ENCODE peak calls at places on chromosomes 1 and 21, in five cellular contexts. One of them, this sample, is unnamed.

GRCh38 chr1:82491301-82491986 is 690.7 kb downstream of the ADGRL2 start:
- DNase-seq in fibroblast of mammary gland: peak; percentile 17
- DNase-seq in BJ: peak; percentile 31
- DNase-seq in CD8-positive, alpha-beta T cell: no peak
- DNase-seq in fibroblast of the aortic adventitia: peak; percentile 12
- DNase-seq in this sample: no peak

GRCh38 chr1:204073837-204074273 is 940 bp downstream of the SOX13 start:
- DNase-seq in CD8-positive, alpha-beta T cell: no peak
- DNase-seq in fibroblast of mammary gland: peak; percentile 12
- DNase-seq in BJ: no peak
- DNase-seq in fibroblast of the aortic adventitia: peak; percentile 39
- DNase-seq in this sample: no peak

GRCh38 chr1:39886757-39887231 is 3.5 kb upstream of the TRIT1 start:
- DNase-seq in CD8-positive, alpha-beta T cell: no peak
- DNase-seq in fibroblast of the aortic adventitia: no peak
- DNase-seq in BJ: no peak
- DNase-seq in fibroblast of mammary gland: peak; percentile 17
- DNase-seq in this sample: no peak

GRCh38 chr21:38596264-38597042 is 98.2 kb upstream of the ERG start:
- DNase-seq in fibroblast of mammary gland: no peak
- DNase-seq in CD8-positive, alpha-beta T cell: no peak
- DNase-seq in BJ: no peak
- DNase-seq in fibroblast of the aortic adventitia: no peak
- DNase-seq in this sample: no peak

GRCh38 chr21:36337099-36337509 is 17.1 kb downstream of the MORC3 start:
- DNase-seq in fibroblast of mammary gland: peak; percentile 83
- DNase-seq in CD8-positive, alpha-beta T cell: no peak
- DNase-seq in fibroblast of the aortic adventitia: peak; percentile 75
- DNase-seq in BJ: no peak
- DNase-seq in this sample: no peak

GRCh38 chr1:199909137-199909536 is 118.4 kb upstream of the NR5A2 start:
- DNase-seq in CD8-positive, alpha-beta T cell: no peak
- DNase-seq in fibroblast of the aortic adventitia: no peak
- DNase-seq in fibroblast of mammary gland: no peak
- DNase-seq in BJ: no peak
- DNase-seq in this sample: no peak

GRCh38 chr1:60762176-60762575 is 320.2 kb upstream of the NFIA start:
- DNase-seq in fibroblast of the aortic adventitia: peak; percentile 56
- DNase-seq in BJ: no peak
- DNase-seq in CD8-positive, alpha-beta T cell: no peak
- DNase-seq in fibroblast of mammary gland: peak; percentile 79
- DNase-seq in this sample: no peak

GRCh38 chr1:41805771-41806471 is 112.8 kb downstream of the HIVEP3 start:
- DNase-seq in BJ: no peak
- DNase-seq in fibroblast of mammary gland: no peak
- DNase-seq in CD8-positive, alpha-beta T cell: peak; percentile 63
- DNase-seq in fibroblast of the aortic adventitia: no peak
- DNase-seq in this sample: no peak

GRCh38 chr21:27647921-27648320 is 681.0 kb upstream of the ADAMTS5 start:
- DNase-seq in BJ: no peak
- DNase-seq in CD8-positive, alpha-beta T cell: no peak
- DNase-seq in fibroblast of the aortic adventitia: peak; percentile 11
- DNase-seq in fibroblast of mammary gland: peak; percentile 35
- DNase-seq in this sample: no peak

GRCh38 chr1:220699044-220699443 is 8.9 kb downstream of the C1orf115 start:
- DNase-seq in fibroblast of the aortic adventitia: no peak
- DNase-seq in CD8-positive, alpha-beta T cell: no peak
- DNase-seq in BJ: no peak
- DNase-seq in fibroblast of mammary gland: no peak
- DNase-seq in this sample: no peak

GRCh38 chr1:180527270-180527669 is 24.9 kb upstream of the ACBD6 start:
- DNase-seq in CD8-positive, alpha-beta T cell: no peak
- DNase-seq in fibroblast of the aortic adventitia: peak; percentile 50
- DNase-seq in fibroblast of mammary gland: peak; percentile 48
- DNase-seq in BJ: no peak
- DNase-seq in this sample: no peak

GRCh38 chr1:72438270-72438669 is 155.9 kb upstream of the NEGR1 start:
- DNase-seq in BJ: no peak
- DNase-seq in fibroblast of mammary gland: peak; percentile 41
- DNase-seq in CD8-positive, alpha-beta T cell: no peak
- DNase-seq in fibroblast of the aortic adventitia: peak; percentile 29
- DNase-seq in this sample: no peak

GRCh38 chr1:67817319-67817718 is 15.9 kb downstream of the GNG12 start:
- DNase-seq in CD8-positive, alpha-beta T cell: no peak
- DNase-seq in fibroblast of the aortic adventitia: no peak
- DNase-seq in fibroblast of mammary gland: no peak
- DNase-seq in BJ: no peak
- DNase-seq in this sample: no peak

GRCh38 chr1:15352122-15352957 is 57.3 kb upstream of the EFHD2 start:
- DNase-seq in BJ: no peak
- DNase-seq in CD8-positive, alpha-beta T cell: peak; percentile 40
- DNase-seq in fibroblast of the aortic adventitia: peak; percentile 71
- DNase-seq in fibroblast of mammary gland: peak; percentile 76
- DNase-seq in this sample: no peak

GRCh38 chr1:103101399-103101798 is 6.9 kb downstream of the COL11A1 start:
- DNase-seq in fibroblast of the aortic adventitia: no peak
- DNase-seq in BJ: no peak
- DNase-seq in CD8-positive, alpha-beta T cell: no peak
- DNase-seq in fibroblast of mammary gland: no peak
- DNase-seq in this sample: no peak

GRCh38 chr1:163240705-163241104 is 38.0 kb upstream of the RGS5 start:
- DNase-seq in BJ: no peak
- DNase-seq in CD8-positive, alpha-beta T cell: no peak
- DNase-seq in fibroblast of mammary gland: no peak
- DNase-seq in fibroblast of the aortic adventitia: no peak
- DNase-seq in this sample: no peak

GRCh38 chr1:155126494-155127104 is 1.1 kb upstream of the EFNA1 start:
- DNase-seq in BJ: no peak
- DNase-seq in fibroblast of mammary gland: no peak
- DNase-seq in CD8-positive, alpha-beta T cell: peak; percentile 72
- DNase-seq in fibroblast of the aortic adventitia: peak; percentile 25
- DNase-seq in this sample: peak; percentile 90

GRCh38 chr1:204445860-204446412 is 34.3 kb upstream of the PPP1R15B start:
- DNase-seq in CD8-positive, alpha-beta T cell: peak; percentile 53
- DNase-seq in fibroblast of the aortic adventitia: peak; percentile 26
- DNase-seq in BJ: no peak
- DNase-seq in fibroblast of mammary gland: no peak
- DNase-seq in this sample: no peak

GRCh38 chr1:43282220-43283195 is 2.9 kb downstream of the C1orf210 start:
- DNase-seq in BJ: no peak
- DNase-seq in CD8-positive, alpha-beta T cell: no peak
- DNase-seq in fibroblast of the aortic adventitia: no peak
- DNase-seq in fibroblast of mammary gland: no peak
- DNase-seq in this sample: no peak

GRCh38 chr1:166852918-166853317 is 13.6 kb downstream of the POGK start:
- DNase-seq in fibroblast of mammary gland: no peak
- DNase-seq in CD8-positive, alpha-beta T cell: no peak
- DNase-seq in fibroblast of the aortic adventitia: no peak
- DNase-seq in BJ: no peak
- DNase-seq in this sample: no peak

GRCh38 chr21:45331521-45332257 is 44.0 kb upstream of the POFUT2 start:
- DNase-seq in fibroblast of the aortic adventitia: no peak
- DNase-seq in CD8-positive, alpha-beta T cell: no peak
- DNase-seq in fibroblast of mammary gland: no peak
- DNase-seq in BJ: no peak
- DNase-seq in this sample: no peak

GRCh38 chr1:54607821-54608220 is 15.5 kb downstream of the FAM151A start:
- DNase-seq in BJ: no peak
- DNase-seq in fibroblast of mammary gland: no peak
- DNase-seq in CD8-positive, alpha-beta T cell: no peak
- DNase-seq in fibroblast of the aortic adventitia: no peak
- DNase-seq in this sample: no peak

GRCh38 chr1:201020647-201021332 is 2.7 kb downstream of the KIF21B start:
- DNase-seq in CD8-positive, alpha-beta T cell: peak; percentile 49
- DNase-seq in fibroblast of mammary gland: no peak
- DNase-seq in fibroblast of the aortic adventitia: no peak
- DNase-seq in BJ: no peak
- DNase-seq in this sample: no peak

GRCh38 chr1:201022824-201023516 is 544 bp downstream of the KIF21B start:
- DNase-seq in CD8-positive, alpha-beta T cell: peak; percentile 37
- DNase-seq in fibroblast of the aortic adventitia: no peak
- DNase-seq in fibroblast of mammary gland: no peak
- DNase-seq in BJ: no peak
- DNase-seq in this sample: no peak

GRCh38 chr1:201022178-201022823 is 1.2 kb downstream of the KIF21B start:
- DNase-seq in CD8-positive, alpha-beta T cell: no peak
- DNase-seq in fibroblast of the aortic adventitia: no peak
- DNase-seq in BJ: no peak
- DNase-seq in fibroblast of mammary gland: no peak
- DNase-seq in this sample: no peak

GRCh38 chr1:201020040-201020591 is 3.4 kb downstream of the KIF21B start:
- DNase-seq in fibroblast of mammary gland: no peak
- DNase-seq in fibroblast of the aortic adventitia: no peak
- DNase-seq in CD8-positive, alpha-beta T cell: peak; percentile 51
- DNase-seq in BJ: no peak
- DNase-seq in this sample: no peak

GRCh38 chr1:201021333-201022177 is 2.0 kb downstream of the KIF21B start:
- DNase-seq in fibroblast of the aortic adventitia: no peak
- DNase-seq in CD8-positive, alpha-beta T cell: no peak
- DNase-seq in fibroblast of mammary gland: no peak
- DNase-seq in BJ: no peak
- DNase-seq in this sample: no peak
- TF ChIP-seq CTCF in fibroblast of the aortic adventitia: no peak
- TF ChIP-seq CTCF in CD8-positive, alpha-beta T cell: no peak
- TF ChIP-seq CTCF in fibroblast of mammary gland: no peak
- TF ChIP-seq CTCF in BJ: no peak
- TF ChIP-seq CTCF in this sample: no peak

GRCh38 chr21:18204931-18205330 is 39.7 kb upstream of the CHODL start:
- DNase-seq in fibroblast of the aortic adventitia: no peak
- DNase-seq in BJ: no peak
- DNase-seq in CD8-positive, alpha-beta T cell: no peak
- DNase-seq in fibroblast of mammary gland: no peak
- DNase-seq in this sample: no peak
- TF ChIP-seq CTCF in fibroblast of the aortic adventitia: no peak
- TF ChIP-seq CTCF in BJ: no peak
- TF ChIP-seq CTCF in CD8-positive, alpha-beta T cell: no peak
- TF ChIP-seq CTCF in fibroblast of mammary gland: no peak
- TF ChIP-seq CTCF in this sample: no peak

DNA sequence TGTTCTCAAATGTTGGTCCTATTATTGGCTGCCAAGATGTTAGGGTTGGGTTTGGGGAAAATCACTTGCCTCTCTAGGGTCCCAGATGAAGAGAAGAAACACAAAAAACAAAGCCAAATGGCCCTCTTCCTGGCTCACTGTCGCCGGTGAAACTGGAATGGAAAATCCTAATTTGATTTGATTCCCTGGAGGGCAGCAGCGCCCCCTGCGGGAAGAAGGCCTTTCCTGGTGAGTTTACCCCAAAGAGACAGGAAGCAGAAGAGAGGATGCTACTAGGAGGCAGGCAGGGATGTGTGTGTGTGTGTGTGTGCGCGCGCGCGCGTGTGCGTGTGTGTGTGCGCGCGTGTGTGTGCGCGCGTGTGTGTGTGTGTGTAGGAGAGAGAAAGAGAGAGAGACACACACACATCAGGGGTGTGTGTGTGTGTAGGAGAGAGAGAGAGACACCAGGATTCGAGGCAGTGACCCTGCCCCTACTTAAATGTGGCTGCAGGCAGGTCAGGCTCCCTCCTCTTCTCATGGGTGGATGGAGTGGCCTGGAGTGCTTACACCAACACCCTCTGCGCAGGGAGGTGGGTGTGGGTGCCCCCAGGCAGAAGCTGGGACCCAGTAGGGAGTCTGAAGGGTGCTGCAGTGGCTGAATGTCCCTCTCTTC is 3.1 kb upstream of the SELENON start:
- DNase-seq in fibroblast of the aortic adventitia: peak; percentile 81
- DNase-seq in fibroblast of mammary gland: peak; percentile 77
- DNase-seq in CD8-positive, alpha-beta T cell: peak; percentile 86
- DNase-seq in BJ: no peak
- DNase-seq in this sample: peak; percentile 88
- TF ChIP-seq CTCF in fibroblast of the aortic adventitia: peak; percentile 94
- TF ChIP-seq CTCF in fibroblast of mammary gland: peak; percentile 92
- TF ChIP-seq CTCF in CD8-positive, alpha-beta T cell: peak; percentile 62
- TF ChIP-seq CTCF in BJ: peak; percentile 89
- TF ChIP-seq CTCF in this sample: peak; percentile 85

GRCh38 chr1:89279011-89279466 is 6.4 kb upstream of the GBP5 start:
- DNase-seq in fibroblast of the aortic adventitia: no peak
- DNase-seq in BJ: no peak
- DNase-seq in CD8-positive, alpha-beta T cell: no peak
- DNase-seq in fibroblast of mammary gland: no peak
- DNase-seq in this sample: no peak

GRCh38 chr1:89274431-89274857 is 1.8 kb upstream of the GBP5 start:
- DNase-seq in fibroblast of the aortic adventitia: peak; percentile 92
- DNase-seq in CD8-positive, alpha-beta T cell: no peak
- DNase-seq in fibroblast of mammary gland: peak; percentile 79
- DNase-seq in BJ: peak; percentile 27
- DNase-seq in this sample: no peak

GRCh38 chr1:89273324-89273778 is 691 bp upstream of the GBP5 start:
- DNase-seq in fibroblast of the aortic adventitia: no peak
- DNase-seq in BJ: no peak
- DNase-seq in fibroblast of mammary gland: no peak
- DNase-seq in CD8-positive, alpha-beta T cell: no peak
- DNase-seq in this sample: no peak

GRCh38 chr1:89277725-89278124 is 5.1 kb upstream of the GBP5 start:
- DNase-seq in CD8-positive, alpha-beta T cell: peak; percentile 63
- DNase-seq in fibroblast of mammary gland: no peak
- DNase-seq in fibroblast of the aortic adventitia: no peak
- DNase-seq in BJ: no peak
- DNase-seq in this sample: no peak

GRCh38 chr1:89276690-89277089 is 4.0 kb upstream of the GBP5 start:
- DNase-seq in BJ: no peak
- DNase-seq in fibroblast of mammary gland: no peak
- DNase-seq in fibroblast of the aortic adventitia: peak; percentile 20
- DNase-seq in CD8-positive, alpha-beta T cell: no peak
- DNase-seq in this sample: no peak
- TF ChIP-seq CTCF in BJ: no peak
- TF ChIP-seq CTCF in fibroblast of mammary gland: no peak
- TF ChIP-seq CTCF in fibroblast of the aortic adventitia: no peak
- TF ChIP-seq CTCF in CD8-positive, alpha-beta T cell: no peak
- TF ChIP-seq CTCF in this sample: no peak

GRCh38 chr1:104648269-104648691 is 898.6 kb downstream of the AMY1C start:
- DNase-seq in CD8-positive, alpha-beta T cell: no peak
- DNase-seq in fibroblast of mammary gland: no peak
- DNase-seq in fibroblast of the aortic adventitia: no peak
- DNase-seq in BJ: no peak
- DNase-seq in this sample: no peak
- TF ChIP-seq CTCF in CD8-positive, alpha-beta T cell: no peak
- TF ChIP-seq CTCF in fibroblast of mammary gland: peak; percentile 12
- TF ChIP-seq CTCF in fibroblast of the aortic adventitia: no peak
- TF ChIP-seq CTCF in BJ: no peak
- TF ChIP-seq CTCF in this sample: no peak

GRCh38 chr1:223684488-223684792 is 18.9 kb upstream of the CAPN8 start:
- DNase-seq in fibroblast of the aortic adventitia: no peak
- DNase-seq in fibroblast of mammary gland: no peak
- DNase-seq in CD8-positive, alpha-beta T cell: no peak
- DNase-seq in BJ: no peak
- DNase-seq in this sample: no peak
- TF ChIP-seq CTCF in fibroblast of the aortic adventitia: no peak
- TF ChIP-seq CTCF in fibroblast of mammary gland: no peak
- TF ChIP-seq CTCF in CD8-positive, alpha-beta T cell: peak; percentile 37
- TF ChIP-seq CTCF in BJ: no peak
- TF ChIP-seq CTCF in this sample: no peak

This sample was measured in lung.